ENCODE peak calls at places on chromosome 2, in six cellular contexts. T is H9; W is RCC 7860; B is SHP77 treated with DMSO at 0.1 percent for 48 hours; M is GM12892; Z is stimulated activated CD4-positive, alpha-beta T cell treated with anti-CD3 and anti-CD28 coated beads, Interleukin-12 subunit alpha, Interleukin-12 subunit beta, amount 100 ng/mL, for 4 hours. Y is an unnamed sample.

GRCh38 chr2:53768233-53768542 is 584 bp downstream of the CHAC2 start:
- DNase-seq in T (peak; percentile 50), M (no peak), W (no peak), B (no peak), Z (no peak), Y (no peak)

GRCh38 chr2:187541086-187542085 is 12.8 kb downstream of the TFPI start:
- DNase-seq in B (no peak), Z (no peak), W (peak; percentile 74), T (no peak), M (no peak), Y (no peak)

GRCh38 chr2:171554991-171555615 is 32.8 kb downstream of the CYBRD1 start:
- DNase-seq in T (no peak), M (no peak), Z (no peak), W (no peak), B (no peak), Y (no peak)

GRCh38 chr2:24304098-24304497 is 56.2 kb downstream of the ITSN2 start:
- DNase-seq in Z (no peak), T (no peak), W (no peak), M (no peak), B (no peak), Y (no peak)

GRCh38 chr2:224173882-224174415 is 134.9 kb upstream of the SERPINE2 start:
- DNase-seq in T (no peak), B (no peak), W (no peak), Z (no peak), M (no peak), Y (no peak)

GRCh38 chr2:173938700-173939384 is 26.3 kb downstream of the SP3 start:
- DNase-seq in M (no peak), B (no peak), W (no peak), Z (no peak), T (no peak), Y (no peak)

GRCh38 chr2:69616755-69617154 is 26.8 kb downstream of the AAK1 start:
- DNase-seq in Z (peak; percentile 22), T (no peak), W (peak; percentile 30), B (no peak), M (no peak), Y (no peak)

GRCh38 chr2:102057502-102058292 is 65.9 kb downstream of the IL1R2 start:
- DNase-seq in Z (no peak), B (no peak), W (no peak), T (no peak), M (no peak), Y (no peak)

GRCh38 chr2:45067859-45068642 is 58.8 kb upstream of the SIX2 start:
- DNase-seq in W (no peak), Z (no peak), M (no peak), B (no peak), T (peak; percentile 44), Y (no peak)

GRCh38 chr2:6973895-6974545 is 56.8 kb downstream of the RNF144A start:
- DNase-seq in B (no peak), W (no peak), Z (no peak), T (no peak), M (no peak), Y (no peak)

GRCh38 chr2:28117104-28117596 is 226.6 kb downstream of the BABAM2 start:
- DNase-seq in W (peak; percentile 91), M (no peak), T (no peak), Z (no peak), B (no peak), Y (no peak)

GRCh38 chr2:100891911-100892642 is 72.1 kb downstream of the NPAS2 start:
- DNase-seq in T (no peak), Z (no peak), W (peak; percentile 52), B (no peak), M (no peak), Y (no peak)

GRCh38 chr2:160387558-160388262 is 105.9 kb downstream of the RBMS1 start:
- DNase-seq in T (no peak), Z (no peak), B (no peak), M (no peak), W (peak; percentile 18), Y (no peak)

GRCh38 chr2:232879618-232880494 is 9.8 kb downstream of the SNORC start:
- DNase-seq in W (no peak), M (no peak), B (no peak), T (no peak), Z (no peak), Y (no peak)

GRCh38 chr2:134668821-134669220 is 50.0 kb downstream of the TMEM163 start:
- DNase-seq in T (no peak), W (peak; percentile 84), M (no peak), Z (peak; percentile 23), B (no peak), Y (peak; percentile 90)

GRCh38 chr2:120495586-120495985 is 149.7 kb downstream of the INHBB start:
- DNase-seq in M (no peak), T (no peak), Z (no peak), B (no peak), W (no peak), Y (no peak)

GRCh38 chr2:64018715-64019082 is 529 bp downstream of the VPS54 start:
- DNase-seq in T (no peak), Z (no peak), M (no peak), B (no peak), W (peak; percentile 22), Y (no peak)

GRCh38 chr2:179850188-179850587 is 11.2 kb downstream of the ZNF385B start:
- DNase-seq in B (no peak), M (no peak), Z (no peak), W (no peak), T (no peak), Y (no peak)

GRCh38 chr2:236661064-236661761 is 91.6 kb downstream of the ACKR3 start:
- DNase-seq in T (peak; percentile 48), B (no peak), M (no peak), Z (no peak), W (peak; percentile 94), Y (no peak)

GRCh38 chr2:127707890-127708648 is 6.8 kb downstream of the SFT2D3 start:
- DNase-seq in T (no peak), B (no peak), Z (no peak), W (no peak), M (no peak), Y (no peak)

GRCh38 chr2:130391058-130391871 is 35.4 kb downstream of the PTPN18 start:
- DNase-seq in B (peak; percentile 20), Z (peak; percentile 72), T (peak; percentile 72), M (peak; percentile 69), W (peak; percentile 7), Y (peak; percentile 77)

GRCh38 chr2:239316562-239317465 is 84.0 kb downstream of the HDAC4 start:
- DNase-seq in W (no peak), Z (no peak), M (no peak), T (peak; percentile 17), B (no peak), Y (no peak)

GRCh38 chr2:68970566-68970965 is 3.9 kb upstream of the GKN1 start:
- DNase-seq in T (no peak), Z (no peak), M (no peak), W (no peak), B (no peak), Y (no peak)

GRCh38 chr2:235080108-235080507 is 128.3 kb downstream of the SH3BP4 start:
- DNase-seq in M (no peak), W (no peak), T (no peak), B (no peak), Z (no peak), Y (no peak)

GRCh38 chr2:164896634-164897033 is 55.0 kb upstream of the COBLL1 start:
- DNase-seq in Z (no peak), M (no peak), W (peak; percentile 67), B (no peak), T (no peak), Y (no peak)

GRCh38 chr2:40412456-40412855 is 39.4 kb downstream of the SLC8A1 start:
- DNase-seq in W (peak; percentile 55), T (no peak), Z (no peak), B (no peak), M (no peak), Y (no peak)

GRCh38 chr2:108923736-108924443 is 65.1 kb downstream of the EDAR start:
- DNase-seq in W (no peak), B (no peak), T (peak; percentile 15), M (no peak), Z (no peak), Y (no peak)

GRCh38 chr2:5696741-5697521 is 4.7 kb downstream of the SOX11 start:
- DNase-seq in W (no peak), M (no peak), B (peak; percentile 32), Z (no peak), T (peak; percentile 70), Y (no peak)

GRCh38 chr2:36461039-36461681 is 105.6 kb downstream of the CRIM1 start:
- DNase-seq in B (no peak), T (no peak), Z (no peak), W (peak; percentile 92), M (no peak), Y (no peak)

GRCh38 chr2:219171231-219171651 is 1.4 kb upstream of the SLC23A3 start:
- DNase-seq in Z (no peak), B (peak; percentile 13), W (peak; percentile 54), M (no peak), T (peak; percentile 63), Y (no peak)

GRCh38 chr2:176096243-176096985 is 3.2 kb upstream of the HOXD12 start:
- DNase-seq in T (no peak), Z (no peak), M (no peak), B (no peak), W (no peak), Y (no peak)

GRCh38 chr2:28250006-28250405 is 142.7 kb upstream of the FOSL2 start:
- DNase-seq in B (no peak), W (peak; percentile 39), Z (no peak), T (no peak), M (no peak), Y (no peak)

GRCh38 chr2:101330253-101330921 is 21.9 kb upstream of the RNF149 start:
- DNase-seq in Z (peak; percentile 41), B (no peak), T (peak; percentile 81), W (no peak), M (no peak), Y (no peak)

GRCh38 chr2:13638181-13638580 is 921.4 kb downstream of the TRIB2 start:
- DNase-seq in T (no peak), M (no peak), B (no peak), Z (no peak), W (no peak), Y (no peak)

GRCh38 chr2:78024991-78025390 is 502.8 kb upstream of the LRRTM4 start:
- DNase-seq in T (no peak), Z (no peak), M (no peak), B (no peak), W (peak; percentile 71), Y (no peak)

GRCh38 chr2:179861027-179861776 is at the start of gene ZNF385B:
- DNase-seq in B (no peak), W (no peak), Z (no peak), M (peak; percentile 6), T (peak; percentile 67), Y (no peak)

GRCh38 chr2:188677182-188677581 is 297.0 kb upstream of the COL3A1 start:
- DNase-seq in Z (no peak), M (no peak), B (no peak), T (no peak), W (no peak), Y (no peak)

GRCh38 chr2:6913415-6914157 is 3.6 kb upstream of the RNF144A start:
- DNase-seq in T (no peak), B (no peak), Z (peak; percentile 44), W (no peak), M (no peak), Y (no peak)

GRCh38 chr2:188450740-188451480 is 159.2 kb downstream of the GULP1 start:
- DNase-seq in W (no peak), Z (no peak), B (no peak), T (no peak), M (no peak), Y (no peak)

GRCh38 chr2:69700381-69700780 is 41.6 kb upstream of the ANXA4 start:
- DNase-seq in T (no peak), W (no peak), B (no peak), Z (no peak), M (no peak), Y (no peak)

Y was measured in stimulated activated effector memory CD8-positive, alpha-beta T cell treated with anti-CD3 and anti-CD28 coated beads, Interleukin-12 subunit alpha, Interleukin-12 subunit beta, amount 100 ng/mL, for 72 hours.